ENCODE peak calls at places on chromosomes 11 and 22, in six cellular contexts. Y is uterus, Q is left lung, P is kidney, T is hepatocyte, F is breast epithelium. C is an unnamed sample.

GRCh38 chr11:127461575-127462344 is 461.2 kb upstream of the KIRREL3 start:
- DNase-seq in P (no peak), Q (no peak), F (no peak), T (no peak), Y (no peak), C (no peak)

GRCh38 chr11:11973866-11974265 is 34.6 kb downstream of the DKK3 start:
- DNase-seq in F (no peak), T (no peak), P (no peak), Q (no peak), Y (no peak), C (peak; percentile 44)

GRCh38 chr11:11513438-11513837 is 108.4 kb downstream of the GALNT18 start:
- DNase-seq in Q (no peak), Y (no peak), T (peak; percentile 38), F (no peak), P (no peak), C (no peak)

GRCh38 chr11:127470485-127470884 is 469.9 kb upstream of the KIRREL3 start:
- DNase-seq in Y (no peak), P (no peak), T (peak; percentile 7), F (no peak), Q (no peak), C (no peak)

GRCh38 chr11:68903631-68904457 is at the start of the genes IGHMBP2 and MRPL21:
- DNase-seq in Q (peak; percentile 87), Y (peak; percentile 85), P (peak; percentile 95), F (peak; percentile 74), T (peak; percentile 93), C (peak; percentile 89)

GRCh38 chr11:103935219-103935618 is 101.2 kb upstream of the DDI1 start:
- DNase-seq in P (no peak), Q (no peak), F (no peak), T (no peak), Y (no peak), C (no peak)

GRCh38 chr22:40436460-40437431 is 66.4 kb downstream of the SGSM3 start:
- DNase-seq in Q (no peak), T (peak; percentile 74), Y (peak; percentile 43), P (no peak), F (no peak), C (peak; percentile 57)

GRCh38 chr11:23778971-23779370 is 717.9 kb upstream of the LUZP2 start:
- DNase-seq in Y (no peak), Q (no peak), F (no peak), T (no peak), P (no peak), C (peak; percentile 25)

GRCh38 chr22:25774575-25775026 is 32.6 kb downstream of the MYO18B start:
- DNase-seq in T (no peak), Q (no peak), F (no peak), P (no peak), Y (no peak), C (no peak)

GRCh38 chr11:79425463-79425862 is 15.4 kb downstream of the TENM4 start:
- DNase-seq in Y (no peak), Q (no peak), T (no peak), P (no peak), F (no peak), C (no peak)

GRCh38 chr11:63485777-63486176 is 5.2 kb downstream of the PLAAT5 start:
- DNase-seq in T (no peak), Q (no peak), F (no peak), P (no peak), Y (no peak), C (no peak)
- TF ChIP-seq CTCF in T (no peak), Q (no peak), F (no peak), P (no peak), Y (no peak), C (no peak)

GRCh38 chr22:36317658-36318271 is 64.8 kb downstream of the APOL1 start:
- DNase-seq in F (no peak), Q (no peak), Y (no peak), P (no peak), T (no peak), C (no peak)

GRCh38 chr22:36319595-36320497 is 66.9 kb downstream of the APOL1 start:
- DNase-seq in T (no peak), Q (no peak), P (peak; percentile 74), F (no peak), Y (no peak), C (no peak)

GRCh38 chr22:36316419-36316818 is 63.5 kb downstream of the APOL1 start:
- DNase-seq in Q (no peak), P (no peak), Y (no peak), F (no peak), T (no peak), C (no peak)

GRCh38 chr22:36320553-36320952 is 67.2 kb downstream of the MYH9 start:
- DNase-seq in T (no peak), F (no peak), P (no peak), Y (no peak), Q (no peak), C (no peak)

GRCh38 chr22:36318442-36318841 is 65.5 kb downstream of the APOL1 start:
- DNase-seq in Y (no peak), P (no peak), Q (no peak), F (no peak), T (no peak), C (no peak)
- H3K36me3 ChIP-seq in Y (no peaks in the 10 kb centered on the region), P (peaks cover 55% of the 10 kb centered on the region), Q (no peaks in the 10 kb centered on the region), F (peaks cover 24% of the 10 kb centered on the region), T (no peaks in the 10 kb centered on the region), C (peaks cover 74% of the 10 kb centered on the region)

GRCh38 chr11:58097437-58097836 is 27.9 kb downstream of the OR9I1 start:
- DNase-seq in P (no peak), Y (no peak), F (no peak), Q (no peak), T (no peak), C (no peak)
- H3K4me1 ChIP-seq in P (no peaks in the 10 kb centered on the region), Y (no peaks in the 10 kb centered on the region), F (no peaks in the 10 kb centered on the region), Q (no peaks in the 10 kb centered on the region), T (no peaks in the 10 kb centered on the region), C (no peaks in the 10 kb centered on the region)

GRCh38 chr11:67584881-67585873 is 1.6 kb downstream of the GSTP1 start:
- DNase-seq in Q (no peak), P (peak; percentile 81), T (peak; percentile 62), Y (no peak), F (no peak), C (no peak)
- TF ChIP-seq CTCF in Q (no peak), P (no peak), T (no peak), Y (no peak), F (no peak), C (no peak)

GRCh38 chr11:76962583-76963416 is 71.4 kb upstream of the B3GNT6 start:
- DNase-seq in P (no peak), Q (no peak), F (no peak), T (peak; percentile 69), Y (no peak), C (no peak)
- H3K36me3 ChIP-seq in P (no peaks in the 10 kb centered on the region), Q (no peaks in the 10 kb centered on the region), F (no peaks in the 10 kb centered on the region), T (no peaks in the 10 kb centered on the region), Y (no peaks in the 10 kb centered on the region), C (no peaks in the 10 kb centered on the region)

GRCh38 chr11:73124796-73125195 is 17.3 kb downstream of the FCHSD2 start:
- DNase-seq in P (no peak), Q (no peak), F (no peak), T (no peak), Y (no peak), C (no peak)

GRCh38 chr11:73130181-73130580 is 11.9 kb downstream of the FCHSD2 start:
- DNase-seq in Q (no peak), F (no peak), P (no peak), Y (no peak), T (no peak), C (no peak)

GRCh38 chr11:73126804-73127480 is 15.2 kb downstream of the FCHSD2 start:
- DNase-seq in F (no peak), P (no peak), Y (no peak), T (no peak), Q (no peak), C (no peak)

GRCh38 chr11:73129198-73129597 is 12.9 kb downstream of the FCHSD2 start:
- DNase-seq in Y (no peak), P (no peak), Q (no peak), T (no peak), F (no peak), C (no peak)
- H3K4me1 ChIP-seq in Y (no peaks in the 10 kb centered on the region), P (no peaks in the 10 kb centered on the region), Q (no peaks in the 10 kb centered on the region), T (no peaks in the 10 kb centered on the region), F (no peaks in the 10 kb centered on the region), C (no peaks in the 10 kb centered on the region)